ENCODE peak calls at places on chromosome 22, in nine cellular contexts. One of them, this sample, is unnamed.
A peak's percentile ranks its signal among the peaks of the same experiment; 100 is the strongest.

GRCh38 chr22:41910599-41911291 is 4.1 kb downstream of the SHISA8 start:
- DNase-seq in K562: no peak
- DNase-seq in spleen: no peak
- DNase-seq in GM12878: no peak
- DNase-seq in HepG2: no peak
- DNase-seq in prostate gland: peak; percentile 27
- DNase-seq in Panc1: no peak
- DNase-seq in sigmoid colon: no peak
- DNase-seq in stomach: peak; percentile 61
- DNase-seq in this sample: no peak

GRCh38 chr22:37675930-37676571 is 615 bp downstream of the LGALS1 start:
- DNase-seq in K562: peak; percentile 57
- DNase-seq in spleen: no peak
- DNase-seq in GM12878: no peak
- DNase-seq in HepG2: no peak
- DNase-seq in prostate gland: no peak
- DNase-seq in Panc1: no peak
- DNase-seq in sigmoid colon: peak; percentile 86
- DNase-seq in stomach: no peak
- DNase-seq in this sample: no peak

GRCh38 chr22:17999851-18000250 is 24.5 kb downstream of the MICAL3 start:
- DNase-seq in K562: no peak
- DNase-seq in spleen: no peak
- DNase-seq in GM12878: no peak
- DNase-seq in HepG2: no peak
- DNase-seq in prostate gland: no peak
- DNase-seq in Panc1: no peak
- DNase-seq in sigmoid colon: peak; percentile 14
- DNase-seq in stomach: no peak
- DNase-seq in this sample: no peak

GRCh38 chr22:24133187-24133965 is 47.9 kb upstream of the SUSD2 start:
- DNase-seq in K562: no peak
- DNase-seq in spleen: no peak
- DNase-seq in GM12878: no peak
- DNase-seq in HepG2: no peak
- DNase-seq in prostate gland: no peak
- DNase-seq in Panc1: no peak
- DNase-seq in sigmoid colon: peak; percentile 75
- DNase-seq in stomach: no peak
- DNase-seq in this sample: no peak

GRCh38 chr22:48244388-48245118 is 1482.1 kb downstream of the TBC1D22A start:
- DNase-seq in K562: no peak
- DNase-seq in spleen: peak; percentile 63
- DNase-seq in GM12878: no peak
- DNase-seq in HepG2: no peak
- DNase-seq in prostate gland: no peak
- DNase-seq in Panc1: no peak
- DNase-seq in sigmoid colon: no peak
- DNase-seq in stomach: peak; percentile 19
- DNase-seq in this sample: no peak

GRCh38 chr22:48477031-48477721 is 1350.5 kb downstream of the BRD1 start:
- DNase-seq in K562: no peak
- DNase-seq in spleen: peak; percentile 68
- DNase-seq in GM12878: no peak
- DNase-seq in HepG2: no peak
- DNase-seq in prostate gland: no peak
- DNase-seq in Panc1: no peak
- DNase-seq in sigmoid colon: no peak
- DNase-seq in stomach: peak; percentile 37
- DNase-seq in this sample: peak; percentile 65

GRCh38 chr22:20591660-20592310 is 84.4 kb downstream of the MED15 start:
- DNase-seq in K562: peak; percentile 74
- DNase-seq in spleen: peak; percentile 52
- DNase-seq in GM12878: no peak
- DNase-seq in HepG2: peak; percentile 45
- DNase-seq in prostate gland: peak; percentile 60
- DNase-seq in Panc1: no peak
- DNase-seq in sigmoid colon: no peak
- DNase-seq in stomach: peak; percentile 27
- DNase-seq in this sample: no peak

GRCh38 chr22:22110548-22111266 is 128.1 kb upstream of the TOP3B start:
- DNase-seq in K562: peak; percentile 89
- DNase-seq in spleen: peak; percentile 93
- DNase-seq in GM12878: peak; percentile 93
- DNase-seq in HepG2: no peak
- DNase-seq in prostate gland: no peak
- DNase-seq in Panc1: peak; percentile 73
- DNase-seq in sigmoid colon: no peak
- DNase-seq in stomach: no peak
- DNase-seq in this sample: no peak

GRCh38 chr22:19056951-19057401 is 65.2 kb downstream of the DGCR2 start:
- DNase-seq in K562: no peak
- DNase-seq in spleen: peak; percentile 67
- DNase-seq in GM12878: no peak
- DNase-seq in HepG2: no peak
- DNase-seq in prostate gland: no peak
- DNase-seq in Panc1: no peak
- DNase-seq in sigmoid colon: peak; percentile 57
- DNase-seq in stomach: peak; percentile 20
- DNase-seq in this sample: no peak

GRCh38 chr22:44193537-44193896 is 12.8 kb downstream of the PARVG start:
- DNase-seq in K562: no peak
- DNase-seq in spleen: no peak
- DNase-seq in GM12878: no peak
- DNase-seq in HepG2: no peak
- DNase-seq in prostate gland: no peak
- DNase-seq in Panc1: no peak
- DNase-seq in sigmoid colon: no peak
- DNase-seq in stomach: no peak
- DNase-seq in this sample: no peak

GRCh38 chr22:18033204-18033998 is 9.0 kb upstream of the MICAL3 start:
- DNase-seq in K562: no peak
- DNase-seq in spleen: peak; percentile 27
- DNase-seq in GM12878: no peak
- DNase-seq in HepG2: no peak
- DNase-seq in prostate gland: no peak
- DNase-seq in Panc1: no peak
- DNase-seq in sigmoid colon: no peak
- DNase-seq in stomach: no peak
- DNase-seq in this sample: no peak

GRCh38 chr22:39732625-39733024 is 160.9 kb downstream of the ENTHD1 start:
- DNase-seq in K562: no peak
- DNase-seq in spleen: peak; percentile 34
- DNase-seq in GM12878: no peak
- DNase-seq in HepG2: no peak
- DNase-seq in prostate gland: no peak
- DNase-seq in Panc1: no peak
- DNase-seq in sigmoid colon: no peak
- DNase-seq in stomach: no peak
- DNase-seq in this sample: no peak
- H3K4me3 ChIP-seq in K562: no peak overlapping the region
- H3K4me3 ChIP-seq in spleen: no peak overlapping the region
- H3K4me3 ChIP-seq in GM12878: no peak overlapping the region
- H3K4me3 ChIP-seq in HepG2: no peak overlapping the region
- H3K4me3 ChIP-seq in prostate gland: no peak overlapping the region
- H3K4me3 ChIP-seq in Panc1: no peak overlapping the region
- H3K4me3 ChIP-seq in sigmoid colon: no peak overlapping the region
- H3K4me3 ChIP-seq in stomach: no peak overlapping the region
- H3K4me3 ChIP-seq in this sample: no peak overlapping the region

GRCh38 chr22:27381552-27381951 is 420.0 kb downstream of the MN1 start:
- DNase-seq in K562: no peak
- DNase-seq in spleen: no peak
- DNase-seq in GM12878: no peak
- DNase-seq in HepG2: no peak
- DNase-seq in prostate gland: no peak
- DNase-seq in Panc1: no peak
- DNase-seq in sigmoid colon: no peak
- DNase-seq in stomach: no peak
- DNase-seq in this sample: no peak

GRCh38 chr22:27380826-27381225 is 420.7 kb downstream of the MN1 start:
- DNase-seq in K562: no peak
- DNase-seq in spleen: no peak
- DNase-seq in GM12878: no peak
- DNase-seq in HepG2: no peak
- DNase-seq in prostate gland: no peak
- DNase-seq in Panc1: no peak
- DNase-seq in sigmoid colon: no peak
- DNase-seq in stomach: no peak
- DNase-seq in this sample: no peak

GRCh38 chr22:27383896-27384295 is 417.7 kb downstream of the MN1 start:
- DNase-seq in K562: no peak
- DNase-seq in spleen: no peak
- DNase-seq in GM12878: no peak
- DNase-seq in HepG2: no peak
- DNase-seq in prostate gland: no peak
- DNase-seq in Panc1: no peak
- DNase-seq in sigmoid colon: no peak
- DNase-seq in stomach: no peak
- DNase-seq in this sample: no peak

GRCh38 chr22:27381960-27382742 is 419.4 kb downstream of the MN1 start:
- DNase-seq in K562: peak; percentile 10
- DNase-seq in spleen: no peak
- DNase-seq in GM12878: no peak
- DNase-seq in HepG2: no peak
- DNase-seq in prostate gland: no peak
- DNase-seq in Panc1: no peak
- DNase-seq in sigmoid colon: no peak
- DNase-seq in stomach: no peak
- DNase-seq in this sample: no peak

DNA sequence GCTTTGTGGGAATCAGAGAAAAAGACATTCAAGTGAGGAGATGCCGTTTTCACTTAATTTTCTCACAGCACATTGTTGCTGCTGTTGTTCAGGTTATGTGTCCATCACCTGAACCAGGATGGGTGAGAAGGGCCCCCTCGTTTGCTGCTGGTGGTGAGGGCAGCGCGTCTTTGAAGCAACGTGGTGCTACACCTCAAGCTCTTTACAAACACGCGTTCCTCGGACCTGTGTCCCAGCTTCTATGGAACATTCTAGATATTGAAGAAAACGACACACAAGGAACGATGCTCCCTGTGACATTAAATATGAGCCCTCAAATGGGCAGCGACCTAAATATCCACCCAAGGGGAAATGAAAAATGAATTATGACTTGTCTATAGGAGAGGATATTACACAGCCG is 418.6 kb downstream of the MN1 start:
- DNase-seq in K562: no peak
- DNase-seq in spleen: no peak
- DNase-seq in GM12878: no peak
- DNase-seq in HepG2: no peak
- DNase-seq in prostate gland: no peak
- DNase-seq in Panc1: no peak
- DNase-seq in sigmoid colon: no peak
- DNase-seq in stomach: no peak
- DNase-seq in this sample: no peak
- H3K27ac ChIP-seq in K562: no peak overlapping the region
- H3K27ac ChIP-seq in spleen: no peak overlapping the region
- H3K27ac ChIP-seq in GM12878: no peak overlapping the region
- H3K27ac ChIP-seq in HepG2: no peak overlapping the region
- H3K27ac ChIP-seq in prostate gland: no peak overlapping the region
- H3K27ac ChIP-seq in Panc1: no peak overlapping the region
- H3K27ac ChIP-seq in sigmoid colon: no peak overlapping the region
- H3K27ac ChIP-seq in stomach: no peak overlapping the region
- H3K27ac ChIP-seq in this sample: no peak overlapping the region

DNA sequence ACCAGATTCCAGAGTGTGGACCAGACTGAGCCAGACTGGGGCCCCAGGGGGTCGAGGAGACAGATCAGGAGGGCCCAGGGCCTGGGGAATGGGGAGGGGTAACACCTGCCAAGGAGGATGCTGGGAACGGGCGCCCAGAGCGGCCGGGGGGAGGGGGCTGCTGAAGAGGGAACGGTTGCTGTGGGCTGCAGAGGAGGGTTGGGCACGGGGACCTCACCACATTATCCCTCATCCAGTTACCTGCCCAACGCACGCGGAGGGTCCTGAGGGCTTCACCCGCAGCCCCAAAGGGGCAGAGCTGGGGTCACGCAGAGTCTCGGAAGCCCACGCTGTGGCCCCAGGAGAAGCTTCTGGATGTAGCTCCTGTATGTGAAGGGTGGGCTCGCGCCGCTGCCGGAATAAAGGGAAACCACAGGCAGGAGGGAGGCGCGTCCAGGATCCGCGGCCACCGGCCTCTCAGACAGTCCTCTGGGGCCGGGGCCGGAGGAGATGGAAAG is 927 bp upstream of the SELENOO start:
- DNase-seq in K562: no peak
- DNase-seq in spleen: peak; percentile 85
- DNase-seq in GM12878: no peak
- DNase-seq in HepG2: no peak
- DNase-seq in prostate gland: no peak
- DNase-seq in Panc1: no peak
- DNase-seq in sigmoid colon: no peak
- DNase-seq in stomach: peak; percentile 33
- DNase-seq in this sample: no peak
- TF ChIP-seq POLR2AphosphoS5 in K562: no peak
- TF ChIP-seq POLR2AphosphoS5 in spleen: no peak
- TF ChIP-seq POLR2AphosphoS5 in GM12878: peak; percentile 45
- TF ChIP-seq POLR2AphosphoS5 in HepG2: no peak
- TF ChIP-seq POLR2AphosphoS5 in prostate gland: no peak
- TF ChIP-seq POLR2AphosphoS5 in Panc1: peak; percentile 63
- TF ChIP-seq POLR2AphosphoS5 in sigmoid colon: no peak
- TF ChIP-seq POLR2AphosphoS5 in stomach: no peak
- TF ChIP-seq POLR2AphosphoS5 in this sample: no peak

GRCh38 chr22:50560034-50560433 is 2.7 kb downstream of the SYCE3 start:
- DNase-seq in K562: no peak
- DNase-seq in spleen: no peak
- DNase-seq in GM12878: no peak
- DNase-seq in HepG2: no peak
- DNase-seq in prostate gland: no peak
- DNase-seq in Panc1: no peak
- DNase-seq in sigmoid colon: no peak
- DNase-seq in stomach: no peak
- DNase-seq in this sample: no peak
- H3K4me3 ChIP-seq in K562: no peak overlapping the region
- H3K4me3 ChIP-seq in spleen: no peak overlapping the region
- H3K4me3 ChIP-seq in GM12878: no peak overlapping the region
- H3K4me3 ChIP-seq in HepG2: no peak overlapping the region
- H3K4me3 ChIP-seq in prostate gland: no peak overlapping the region
- H3K4me3 ChIP-seq in Panc1: no peak overlapping the region
- H3K4me3 ChIP-seq in sigmoid colon: no peak overlapping the region
- H3K4me3 ChIP-seq in stomach: no peak overlapping the region
- H3K4me3 ChIP-seq in this sample: no peak overlapping the region